ENCODE peak calls at places on chromosomes 6 and 20, in ten cellular contexts. One of them, this sample, is unnamed.

GRCh38 chr6:90403489-90404381 is 107.1 kb upstream of the BACH2 start:
- DNase-seq in naive thymus-derived CD4-positive, alpha-beta T cell: no peak
- DNase-seq in GM12891: no peak
- DNase-seq in glutamatergic neuron: no peak
- DNase-seq in anterior cingulate cortex: no peak
- DNase-seq in RWPE1: no peak
- DNase-seq in NCI-H1417: no peak
- DNase-seq in HFFc6: no peak
- DNase-seq in hypothalamus: no peak
- DNase-seq in CD4-positive, alpha-beta T cell: no peak
- DNase-seq in this sample: no peak

GRCh38 chr20:10621159-10621558 is 52.6 kb downstream of the JAG1 start:
- DNase-seq in GM12891: no peak
- DNase-seq in glutamatergic neuron: no peak
- DNase-seq in RWPE1: no peak
- DNase-seq in HFFc6: no peak
- DNase-seq in NCI-H1417: no peak
- DNase-seq in naive thymus-derived CD4-positive, alpha-beta T cell: no peak
- DNase-seq in CD4-positive, alpha-beta T cell: no peak
- DNase-seq in hypothalamus: no peak
- DNase-seq in anterior cingulate cortex: no peak
- DNase-seq in this sample: no peak

GRCh38 chr6:105616521-105616920 is 213.6 kb upstream of the PREP start:
- DNase-seq in NCI-H1417: no peak
- DNase-seq in CD4-positive, alpha-beta T cell: no peak
- DNase-seq in anterior cingulate cortex: no peak
- DNase-seq in naive thymus-derived CD4-positive, alpha-beta T cell: no peak
- DNase-seq in HFFc6: no peak
- DNase-seq in hypothalamus: no peak
- DNase-seq in glutamatergic neuron: no peak
- DNase-seq in GM12891: no peak
- DNase-seq in RWPE1: no peak
- DNase-seq in this sample: no peak

GRCh38 chr6:152636675-152637421 is at the start of gene SYNE1:
- DNase-seq in glutamatergic neuron: peak; percentile 70
- DNase-seq in naive thymus-derived CD4-positive, alpha-beta T cell: no peak
- DNase-seq in RWPE1: no peak
- DNase-seq in anterior cingulate cortex: no peak
- DNase-seq in hypothalamus: no peak
- DNase-seq in CD4-positive, alpha-beta T cell: no peak
- DNase-seq in NCI-H1417: peak; percentile 63
- DNase-seq in HFFc6: no peak
- DNase-seq in GM12891: no peak
- DNase-seq in this sample: peak; percentile 71

GRCh38 chr20:2297352-2297717 is 1.5 kb downstream of the TGM3 start:
- DNase-seq in HFFc6: no peak
- DNase-seq in NCI-H1417: no peak
- DNase-seq in RWPE1: no peak
- DNase-seq in CD4-positive, alpha-beta T cell: no peak
- DNase-seq in anterior cingulate cortex: no peak
- DNase-seq in naive thymus-derived CD4-positive, alpha-beta T cell: no peak
- DNase-seq in hypothalamus: no peak
- DNase-seq in glutamatergic neuron: no peak
- DNase-seq in GM12891: no peak
- DNase-seq in this sample: no peak

GRCh38 chr6:149463781-149464180 is 21.0 kb downstream of the ZC3H12D start:
- DNase-seq in GM12891: no peak
- DNase-seq in anterior cingulate cortex: no peak
- DNase-seq in glutamatergic neuron: no peak
- DNase-seq in hypothalamus: no peak
- DNase-seq in RWPE1: no peak
- DNase-seq in HFFc6: peak; percentile 10
- DNase-seq in CD4-positive, alpha-beta T cell: no peak
- DNase-seq in NCI-H1417: no peak
- DNase-seq in naive thymus-derived CD4-positive, alpha-beta T cell: no peak
- DNase-seq in this sample: no peak

GRCh38 chr6:107473660-107474059 is 14.3 kb upstream of the PDSS2 start:
- DNase-seq in NCI-H1417: no peak
- DNase-seq in GM12891: no peak
- DNase-seq in RWPE1: no peak
- DNase-seq in anterior cingulate cortex: no peak
- DNase-seq in HFFc6: no peak
- DNase-seq in CD4-positive, alpha-beta T cell: no peak
- DNase-seq in glutamatergic neuron: no peak
- DNase-seq in hypothalamus: no peak
- DNase-seq in naive thymus-derived CD4-positive, alpha-beta T cell: no peak
- DNase-seq in this sample: no peak

GRCh38 chr6:155091756-155092155 is 96.6 kb downstream of the TIAM2 start:
- DNase-seq in CD4-positive, alpha-beta T cell: no peak
- DNase-seq in anterior cingulate cortex: no peak
- DNase-seq in NCI-H1417: no peak
- DNase-seq in GM12891: no peak
- DNase-seq in naive thymus-derived CD4-positive, alpha-beta T cell: no peak
- DNase-seq in RWPE1: no peak
- DNase-seq in hypothalamus: no peak
- DNase-seq in HFFc6: no peak
- DNase-seq in glutamatergic neuron: no peak
- DNase-seq in this sample: no peak

GRCh38 chr6:137848672-137849071 is 18.4 kb upstream of the TNFAIP3 start:
- DNase-seq in CD4-positive, alpha-beta T cell: no peak
- DNase-seq in glutamatergic neuron: no peak
- DNase-seq in anterior cingulate cortex: no peak
- DNase-seq in hypothalamus: no peak
- DNase-seq in GM12891: no peak
- DNase-seq in naive thymus-derived CD4-positive, alpha-beta T cell: no peak
- DNase-seq in RWPE1: no peak
- DNase-seq in NCI-H1417: no peak
- DNase-seq in HFFc6: peak; percentile 28
- DNase-seq in this sample: no peak

GRCh38 chr6:113847435-113847834 is 9.7 kb upstream of the MARCKS start:
- DNase-seq in RWPE1: no peak
- DNase-seq in GM12891: no peak
- DNase-seq in HFFc6: peak; percentile 47
- DNase-seq in anterior cingulate cortex: no peak
- DNase-seq in CD4-positive, alpha-beta T cell: no peak
- DNase-seq in naive thymus-derived CD4-positive, alpha-beta T cell: no peak
- DNase-seq in hypothalamus: no peak
- DNase-seq in NCI-H1417: no peak
- DNase-seq in glutamatergic neuron: no peak
- DNase-seq in this sample: no peak

GRCh38 chr6:147063469-147064031 is 140.7 kb upstream of the STXBP5 start:
- DNase-seq in NCI-H1417: no peak
- DNase-seq in naive thymus-derived CD4-positive, alpha-beta T cell: no peak
- DNase-seq in RWPE1: peak; percentile 20
- DNase-seq in anterior cingulate cortex: no peak
- DNase-seq in hypothalamus: no peak
- DNase-seq in CD4-positive, alpha-beta T cell: no peak
- DNase-seq in GM12891: no peak
- DNase-seq in HFFc6: peak; percentile 58
- DNase-seq in glutamatergic neuron: no peak
- DNase-seq in this sample: no peak

GRCh38 chr6:54308240-54308639 is at the start of gene TINAG:
- DNase-seq in NCI-H1417: no peak
- DNase-seq in GM12891: no peak
- DNase-seq in HFFc6: no peak
- DNase-seq in CD4-positive, alpha-beta T cell: no peak
- DNase-seq in RWPE1: no peak
- DNase-seq in anterior cingulate cortex: no peak
- DNase-seq in glutamatergic neuron: no peak
- DNase-seq in hypothalamus: no peak
- DNase-seq in naive thymus-derived CD4-positive, alpha-beta T cell: no peak
- DNase-seq in this sample: no peak

GRCh38 chr20:14775778-14776177 is 438.4 kb upstream of the FLRT3 start:
- DNase-seq in hypothalamus: no peak
- DNase-seq in RWPE1: peak; percentile 27
- DNase-seq in GM12891: no peak
- DNase-seq in anterior cingulate cortex: peak; percentile 9
- DNase-seq in naive thymus-derived CD4-positive, alpha-beta T cell: no peak
- DNase-seq in CD4-positive, alpha-beta T cell: no peak
- DNase-seq in glutamatergic neuron: no peak
- DNase-seq in HFFc6: no peak
- DNase-seq in NCI-H1417: no peak
- DNase-seq in this sample: peak; percentile 13

GRCh38 chr6:142395768-142396231 is 94.0 kb downstream of the ADGRG6 start:
- DNase-seq in glutamatergic neuron: no peak
- DNase-seq in naive thymus-derived CD4-positive, alpha-beta T cell: no peak
- DNase-seq in anterior cingulate cortex: no peak
- DNase-seq in HFFc6: no peak
- DNase-seq in CD4-positive, alpha-beta T cell: no peak
- DNase-seq in NCI-H1417: no peak
- DNase-seq in RWPE1: no peak
- DNase-seq in hypothalamus: no peak
- DNase-seq in GM12891: no peak
- DNase-seq in this sample: no peak

GRCh38 chr6:154331750-154332149 is 24.9 kb downstream of the IPCEF1 start:
- DNase-seq in NCI-H1417: no peak
- DNase-seq in HFFc6: no peak
- DNase-seq in CD4-positive, alpha-beta T cell: no peak
- DNase-seq in glutamatergic neuron: no peak
- DNase-seq in naive thymus-derived CD4-positive, alpha-beta T cell: no peak
- DNase-seq in RWPE1: no peak
- DNase-seq in hypothalamus: no peak
- DNase-seq in GM12891: no peak
- DNase-seq in anterior cingulate cortex: no peak
- DNase-seq in this sample: no peak

GRCh38 chr20:14288341-14289330 is 48.8 kb downstream of the FLRT3 start:
- DNase-seq in glutamatergic neuron: no peak
- DNase-seq in HFFc6: no peak
- DNase-seq in GM12891: no peak
- DNase-seq in hypothalamus: no peak
- DNase-seq in RWPE1: peak; percentile 90
- DNase-seq in anterior cingulate cortex: no peak
- DNase-seq in naive thymus-derived CD4-positive, alpha-beta T cell: no peak
- DNase-seq in CD4-positive, alpha-beta T cell: no peak
- DNase-seq in NCI-H1417: no peak
- DNase-seq in this sample: no peak

GRCh38 chr20:50563133-50563944 is 53.2 kb downstream of the PTPN1 start:
- DNase-seq in GM12891: no peak
- DNase-seq in RWPE1: no peak
- DNase-seq in HFFc6: no peak
- DNase-seq in CD4-positive, alpha-beta T cell: no peak
- DNase-seq in hypothalamus: no peak
- DNase-seq in glutamatergic neuron: no peak
- DNase-seq in NCI-H1417: peak; percentile 34
- DNase-seq in naive thymus-derived CD4-positive, alpha-beta T cell: no peak
- DNase-seq in anterior cingulate cortex: no peak
- DNase-seq in this sample: no peak

GRCh38 chr20:48238326-48238725 is 453.0 kb upstream of the SULF2 start:
- DNase-seq in anterior cingulate cortex: no peak
- DNase-seq in GM12891: no peak
- DNase-seq in glutamatergic neuron: no peak
- DNase-seq in HFFc6: peak; percentile 26
- DNase-seq in naive thymus-derived CD4-positive, alpha-beta T cell: no peak
- DNase-seq in hypothalamus: no peak
- DNase-seq in RWPE1: peak; percentile 43
- DNase-seq in CD4-positive, alpha-beta T cell: no peak
- DNase-seq in NCI-H1417: no peak
- DNase-seq in this sample: no peak

This sample was measured in cerebellum.